ENCODE peak calls at places on chromosomes 5 and 9, in four cellular contexts. E is breast epithelium, F is osteoblast, I is gastrocnemius medialis. O is an unnamed sample.

GRCh38 chr5:35687961-35688360 is 70.3 kb downstream of the SPEF2 start:
- DNase-seq in E (no peak), I (no peak), F (no peak), O (no peak)

GRCh38 chr9:81826541-81826906 is 101.7 kb upstream of the SPATA31D4 start:
- DNase-seq in E (no peak), F (no peak), I (peak; percentile 6), O (no peak)

GRCh38 chr5:9057406-9058000 is 488.4 kb downstream of the SEMA5A start:
- DNase-seq in I (no peak), F (no peak), E (no peak), O (no peak)

GRCh38 chr9:121207371-121207940 is 5.8 kb upstream of the RAB14 start:
- DNase-seq in F (no peak), E (no peak), I (no peak), O (no peak)

GRCh38 chr9:110828148-110828730 is 159.6 kb downstream of the MUSK start:
- DNase-seq in I (peak; percentile 10), F (peak; percentile 72), E (no peak), O (no peak)

GRCh38 chr5:55711531-55712022 is 547 bp downstream of the SLC38A9 start:
- DNase-seq in E (no peak), I (no peak), F (no peak), O (no peak)

GRCh38 chr9:34334337-34334824 is 5.0 kb downstream of the NUDT2 start:
- DNase-seq in E (no peak), F (peak; percentile 56), I (no peak), O (no peak)

GRCh38 chr9:83384214-83384613 is 154.0 kb downstream of the FRMD3 start:
- DNase-seq in F (no peak), E (no peak), I (no peak), O (no peak)

GRCh38 chr5:56814361-56814962 is 887 bp upstream of the MAP3K1 start:
- DNase-seq in E (no peak), I (no peak), F (peak; percentile 87), O (no peak)

GRCh38 chr9:84953797-84954695 is 284.5 kb downstream of the NTRK2 start:
- DNase-seq in I (peak; percentile 24), E (peak; percentile 84), F (no peak), O (no peak)

GRCh38 chr5:27241564-27242257 is 203.3 kb upstream of the CDH9 start:
- DNase-seq in E (no peak), F (no peak), I (no peak), O (no peak)

GRCh38 chr9:125910286-125910685 is 163.1 kb downstream of the PBX3 start:
- DNase-seq in F (no peak), E (no peak), I (no peak), O (no peak)

GRCh38 chr5:9361835-9362234 is 184.0 kb downstream of the SEMA5A start:
- DNase-seq in F (no peak), I (no peak), E (no peak), O (no peak)

GRCh38 chr9:77011973-77012817 is 7.3 kb upstream of the FOXB2 start:
- DNase-seq in F (peak; percentile 93), I (no peak), E (peak; percentile 62), O (no peak)

GRCh38 chr9:91273853-91274552 is 87.7 kb downstream of the AUH start:
- DNase-seq in F (no peak), E (no peak), I (no peak), O (no peak)

GRCh38 chr9:99144966-99145365 is 40.1 kb downstream of the TGFBR1 start:
- DNase-seq in F (no peak), E (no peak), I (no peak), O (no peak)

GRCh38 chr5:142320851-142321560 is 3.8 kb downstream of the SPRY4 start:
- DNase-seq in I (no peak), F (no peak), E (no peak), O (no peak)

GRCh38 chr9:110207071-110207923 is 662 bp downstream of the C9orf152 start:
- DNase-seq in I (no peak), E (peak; percentile 74), F (peak; percentile 8), O (no peak)

GRCh38 chr9:33737811-33738606 is 57.4 kb upstream of the PRSS3 start:
- DNase-seq in I (no peak), F (peak; percentile 56), E (no peak), O (no peak)

GRCh38 chr9:108680946-108681345 is 174.8 kb downstream of the ACTL7B start:
- DNase-seq in F (no peak), E (no peak), I (no peak), O (peak; percentile 52)

GRCh38 chr5:135244620-135245021 is 154.4 kb downstream of the MACROH2A1 start:
- DNase-seq in F (no peak), I (no peak), E (no peak), O (peak; percentile 86)

GRCh38 chr9:120891255-120891954 is 14.4 kb upstream of the PHF19 start:
- DNase-seq in I (no peak), E (no peak), F (no peak), O (no peak)

GRCh38 chr9:99868845-99869244 is 37.6 kb upstream of the STX17 start:
- DNase-seq in E (no peak), I (no peak), F (no peak), O (no peak)

GRCh38 chr9:117775576-117775975 is 71.4 kb downstream of the TLR4 start:
- DNase-seq in F (no peak), I (no peak), E (no peak), O (no peak)

GRCh38 chr9:107637421-107638420 is 148.2 kb upstream of the KLF4 start:
- DNase-seq in I (peak; percentile 87), F (peak; percentile 98), E (peak; percentile 77), O (no peak)

GRCh38 chr9:27361401-27361953 is 64.5 kb upstream of the EQTN start:
- DNase-seq in I (no peak), F (no peak), E (no peak), O (no peak)

GRCh38 chr5:172713113-172713808 is 57.7 kb downstream of the DUSP1 start:
- DNase-seq in I (no peak), E (no peak), F (peak; percentile 91), O (no peak)

GRCh38 chr9:20312732-20313131 is 309.6 kb downstream of the MLLT3 start:
- DNase-seq in I (no peak), E (no peak), F (peak; percentile 38), O (no peak)

GRCh38 chr5:73764586-73764985 is 138.6 kb downstream of the ARHGEF28 start:
- DNase-seq in I (no peak), F (peak; percentile 78), E (no peak), O (no peak)

GRCh38 chr9:32500768-32501167 is 25.2 kb downstream of the RIGI start:
- DNase-seq in F (no peak), E (no peak), I (no peak), O (no peak)

GRCh38 chr9:759983-760715 is 81.3 kb upstream of the DMRT1 start:
- DNase-seq in F (no peak), I (no peak), E (no peak), O (no peak)

GRCh38 chr5:23730023-23730422 is 222.6 kb downstream of the PRDM9 start:
- DNase-seq in F (no peak), I (no peak), E (no peak), O (no peak)

GRCh38 chr5:997001-997474 is 11.6 kb upstream of the NKD2 start:
- DNase-seq in E (no peak), F (peak; percentile 76), I (no peak), O (no peak)

GRCh38 chr9:129834489-129835127 is 467 bp downstream of the C9orf78 start:
- DNase-seq in I (no peak), F (peak; percentile 78), E (no peak), O (no peak)

GRCh38 chr5:66661149-66661548 is 65.0 kb downstream of the MAST4 start:
- DNase-seq in F (no peak), I (peak; percentile 6), E (no peak), O (no peak)

GRCh38 chr9:124855944-124856773 is 2.9 kb downstream of the WDR38 start:
- DNase-seq in I (no peak), E (no peak), F (peak; percentile 92), O (no peak)
- TF ChIP-seq CTCF in I (peak; percentile 36), E (no peak), F (peak; percentile 40), O (no peak)

GRCh38 chr9:123684393-123685149 is 245.4 kb downstream of the DENND1A start:
- DNase-seq in I (no peak), F (no peak), E (no peak), O (no peak)
- H3K4me3 ChIP-seq in I (no peak overlapping the region), F (no peak overlapping the region), E (no peak overlapping the region), O (no peak overlapping the region)

DNA sequence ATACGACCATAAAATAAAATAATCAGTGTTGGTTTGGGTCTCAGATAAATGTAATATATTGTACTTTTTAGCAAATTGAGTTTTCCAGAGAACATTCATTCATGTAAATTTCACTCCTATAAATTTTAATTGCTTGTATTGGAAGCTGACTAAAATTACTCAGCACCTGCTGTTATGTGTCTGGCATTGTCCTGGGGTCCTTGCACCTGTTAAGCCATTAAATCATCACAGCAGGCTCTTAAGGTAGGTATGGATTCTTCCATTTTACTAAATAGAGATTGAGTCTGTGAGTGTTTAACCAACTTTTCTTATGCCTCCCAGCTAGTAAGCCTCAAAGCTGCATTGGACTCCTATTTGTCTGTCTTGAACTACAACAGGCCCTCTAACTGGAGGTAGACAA is 78.8 kb downstream of the PARP8 start:
- DNase-seq in E (no peak), F (no peak), I (no peak), O (no peak)
- H3K27ac ChIP-seq in E (no peak overlapping the region), F (no peak overlapping the region), I (no peak overlapping the region), O (peak overlapping the region; percentile 52)

DNA sequence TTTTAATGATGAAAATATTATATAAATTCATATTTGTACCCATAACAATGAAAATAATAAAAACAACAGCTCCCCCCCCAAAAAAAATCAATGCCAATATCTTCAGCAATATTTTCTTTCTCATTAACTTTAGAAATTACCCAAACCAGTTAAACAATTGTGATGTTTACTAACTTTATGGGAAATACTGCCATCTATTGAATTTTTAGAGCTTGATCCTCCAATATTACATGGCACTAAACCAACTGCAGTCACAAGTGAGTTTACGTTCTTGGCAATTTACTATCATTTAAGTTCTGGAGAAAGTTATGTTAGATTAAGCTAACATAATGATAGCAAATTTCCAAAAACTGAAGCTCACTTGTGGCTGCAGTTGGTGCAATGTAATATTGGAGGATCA is 379.6 kb downstream of the CDH18 start:
- DNase-seq in I (no peak), F (no peak), E (no peak), O (no peak)
- TF ChIP-seq CTCF in I (no peak), F (no peak), E (no peak), O (no peak)

DNA sequence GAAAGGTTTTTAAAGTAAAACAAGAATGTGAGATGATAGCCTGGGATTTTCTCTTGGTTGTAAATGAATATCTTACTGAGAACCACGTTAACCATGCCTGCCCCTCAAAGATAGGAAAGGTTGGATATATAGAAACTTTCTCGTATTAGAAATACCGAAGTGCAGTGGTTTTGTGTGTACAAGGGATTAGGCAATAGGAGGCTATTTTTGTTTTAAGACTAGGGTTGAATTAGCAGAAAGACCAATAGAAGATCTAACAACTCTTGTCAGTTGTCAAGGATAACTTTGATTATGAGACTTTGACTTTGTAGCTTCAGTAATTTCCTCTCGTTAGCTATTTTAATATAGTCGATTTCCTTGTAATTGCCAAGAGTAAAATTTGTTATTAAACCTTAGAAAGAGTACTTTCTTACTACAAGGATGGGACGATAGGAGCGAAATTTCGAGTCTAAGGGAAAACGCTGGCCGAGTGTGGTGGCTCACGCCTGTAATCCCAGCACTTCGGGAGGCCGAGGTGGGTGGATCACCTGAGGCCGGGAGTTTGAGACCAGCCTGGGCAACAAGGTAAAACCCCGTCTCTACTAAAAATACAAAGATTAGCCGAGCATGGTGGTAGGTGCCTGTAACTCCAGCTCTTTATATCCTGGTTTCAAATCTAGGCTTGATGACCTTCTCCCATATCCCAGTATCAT is 838 bp downstream of the POLK start:
- DNase-seq in F (peak; percentile 27), I (no peak), E (no peak), O (no peak)
- H3K4me3 ChIP-seq in F (peak overlapping the region; percentile 93), I (peak overlapping the region; percentile 97), E (peak overlapping the region; percentile 78), O (peak overlapping the region; percentile 67)

O was measured in vagina.